ENCODE peak calls at places on chromosomes 7 and 10, in four cellular contexts. Q is stimulated activated CD4-positive, alpha-beta T cell treated with anti-CD3 and anti-CD28 coated beads, Interleukin-4, amount 100 ng/mL, for 24 hours; W is fibroblast of pulmonary artery; B is activated naive CD8-positive, alpha-beta T cell treated with anti-CD3 and anti-CD28 coated beads for 36 hours. P is an unnamed sample.

GRCh38 chr7:28584235-28584634 is 171.9 kb downstream of the CREB5 start:
- DNase-seq in Q (no peak), W (no peak), B (no peak), P (no peak)

GRCh38 chr7:135800560-135800959 is 51.9 kb upstream of the FAM180A start:
- DNase-seq in Q (no peak), W (peak), B (no peak), P (no peak)

GRCh38 chr10:132604686-132605085 is 67.1 kb downstream of the INPP5A start:
- DNase-seq in Q (no peak), W (no peak), B (no peak), P (no peak)

GRCh38 chr7:90552521-90552920 is 43.6 kb upstream of the CDK14 start:
- DNase-seq in Q (no peak), W (peak), B (no peak), P (no peak)

GRCh38 chr10:98251399-98251798 is 16.6 kb downstream of the LOXL4 start:
- DNase-seq in Q (no peak), W (no peak), B (no peak), P (no peak)

GRCh38 chr10:52283174-52283573 is 30.9 kb upstream of the DKK1 start:
- DNase-seq in Q (no peak), W (peak), B (no peak), P (no peak)

GRCh38 chr10:105973252-105973877 is 1191.1 kb downstream of the SORCS1 start:
- DNase-seq in Q (no peak), W (peak), B (no peak), P (no peak)

GRCh38 chr10:78408671-78409472 is 375.2 kb downstream of the RPS24 start:
- DNase-seq in Q (no peak), W (peak), B (no peak), P (no peak)

GRCh38 chr7:56287429-56288138 is 171.4 kb upstream of the NUPR2 start:
- DNase-seq in Q (no peak), W (no peak), B (peak), P (peak)

GRCh38 chr7:157111311-157111710 is 27.4 kb upstream of the UBE3C start:
- DNase-seq in Q (no peak), W (no peak), B (no peak), P (no peak)

GRCh38 chr10:114402871-114403544 is 1.3 kb downstream of the AFAP1L2 start:
- DNase-seq in Q (no peak), W (no peak), B (no peak), P (no peak)

GRCh38 chr7:2701832-2702593 is 14.0 kb downstream of the AMZ1 start:
- DNase-seq in Q (no peak), W (peak), B (no peak), P (no peak)

GRCh38 chr10:50610364-50610763 is 13.4 kb downstream of the SGMS1 start:
- DNase-seq in Q (no peak), W (no peak), B (no peak), P (no peak)

GRCh38 chr7:131355917-131356777 is 28.5 kb downstream of the MKLN1 start:
- DNase-seq in Q (no peak), W (peak), B (no peak), P (no peak)

GRCh38 chr10:6530211-6530840 is 49.8 kb downstream of the PRKCQ start:
- DNase-seq in Q (peak), W (no peak), B (peak), P (peak)